ENCODE peak calls at places on chromosomes 11 and 22, in four cellular contexts. V, S, L and R are unnamed samples.

GRCh38 chr11:132639986-132640385 is 892.3 kb downstream of the OPCML start:
- DNase-seq in L (no peak), S (no peak), V (no peak), R (no peak)

GRCh38 chr22:50314455-50315288 is 7.2 kb upstream of the PLXNB2 start:
- DNase-seq in S (no peak), V (no peak), L (no peak), R (no peak)

GRCh38 chr11:15473954-15474837 is 359.5 kb downstream of the INSC start:
- DNase-seq in L (no peak), V (no peak), S (no peak), R (no peak)

GRCh38 chr11:125649465-125650166 is 24.7 kb downstream of the CHEK1 start:
- DNase-seq in V (no peak), L (no peak), S (no peak), R (no peak)

GRCh38 chr11:2699531-2700414 is at the start of gene KCNQ1OT1:
- DNase-seq in V (peak; percentile 94), L (peak; percentile 92), S (peak; percentile 88), R (peak; percentile 78)

GRCh38 chr11:68002943-68003845 is 703 bp downstream of the UNC93B1 start:
- DNase-seq in V (peak; percentile 61), S (no peak), L (peak; percentile 72), R (no peak)

GRCh38 chr11:131109256-131109655 is 193.0 kb upstream of the SNX19 start:
- DNase-seq in S (peak; percentile 25), V (no peak), L (no peak), R (no peak)

GRCh38 chr11:112172362-112172994 is 2.8 kb upstream of the BCO2 start:
- DNase-seq in S (no peak), V (no peak), L (no peak), R (peak; percentile 31)

GRCh38 chr11:123507043-123507442 is 77.0 kb downstream of the GRAMD1B start:
- DNase-seq in L (no peak), V (no peak), S (no peak), R (peak; percentile 60)

GRCh38 chr11:78975081-78975480 is 400.4 kb upstream of the NARS2 start:
- DNase-seq in V (no peak), S (no peak), L (no peak), R (no peak)

GRCh38 chr11:36777302-36777701 is 179.3 kb upstream of the RAG2 start:
- DNase-seq in L (no peak), V (no peak), S (no peak), R (no peak)

GRCh38 chr22:33270596-33270995 is 212.4 kb upstream of the SYN3 start:
- DNase-seq in V (no peak), S (no peak), L (no peak), R (no peak)

GRCh38 chr11:69286358-69287327 is 7.3 kb upstream of the MYEOV start:
- DNase-seq in L (peak; percentile 34), S (no peak), V (no peak), R (no peak)

GRCh38 chr11:32343325-32344008 is 91.9 kb downstream of the WT1 start:
- DNase-seq in V (no peak), S (no peak), L (no peak), R (no peak)

GRCh38 chr11:70671611-70672010 is 273.3 kb downstream of the CTTN start:
- DNase-seq in V (no peak), S (no peak), L (no peak), R (no peak)

GRCh38 chr11:61294717-61295595 is at the start of gene VWCE:
- DNase-seq in L (peak; percentile 67), V (peak; percentile 69), S (peak; percentile 15), R (no peak)

GRCh38 chr22:29994027-29994715 is 86.1 kb upstream of the HORMAD2 start:
- DNase-seq in V (no peak), S (peak; percentile 79), L (no peak), R (peak; percentile 22)

GRCh38 chr22:24021304-24021703 is 10.2 kb downstream of the CABIN1 start:
- DNase-seq in L (no peak), V (no peak), S (no peak), R (no peak)

GRCh38 chr11:64148200-64148916 is 17.6 kb downstream of the MACROD1 start:
- DNase-seq in S (peak; percentile 66), L (peak; percentile 84), V (peak; percentile 87), R (peak; percentile 35)
- H3K4me3 ChIP-seq in S (no peak overlapping the region), L (no peak overlapping the region), V (peak overlapping the region; percentile 30), R (peak overlapping the region; percentile 7)

DNA sequence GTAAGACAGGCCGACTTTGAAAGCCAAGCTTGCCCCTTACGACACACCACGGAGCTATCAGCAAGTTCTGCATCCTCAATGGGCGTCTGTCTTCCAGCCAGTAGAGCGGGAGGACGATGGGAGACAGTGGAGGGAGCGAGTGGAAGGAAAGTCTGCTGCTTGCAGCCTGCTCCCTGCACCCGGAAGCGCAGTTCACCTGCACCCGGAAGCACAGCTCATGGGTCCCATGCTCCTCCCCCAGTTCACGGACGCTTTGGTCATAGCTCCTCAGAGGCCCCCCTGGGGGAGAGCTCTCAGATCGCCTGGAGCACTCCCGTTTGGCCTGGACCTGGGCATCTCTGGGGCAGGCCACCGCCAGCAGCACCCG is 51.3 kb downstream of the FBLN1 start:
- DNase-seq in S (no peak), L (peak; percentile 27), V (peak; percentile 51), R (no peak)
- TF ChIP-seq CTCF in S (no peak), L (no peak), V (peak; percentile 10), R (no peak)

GRCh38 chr22:21666786-21667185 is 974 bp downstream of the PPIL2 start:
- DNase-seq in S (no peak), V (no peak), L (no peak), R (no peak)
- H3K4me3 ChIP-seq in S (peak overlapping the region; percentile 96), V (peak overlapping the region; percentile 83), L (peak overlapping the region; percentile 40), R (peak overlapping the region; percentile 96)

DNA sequence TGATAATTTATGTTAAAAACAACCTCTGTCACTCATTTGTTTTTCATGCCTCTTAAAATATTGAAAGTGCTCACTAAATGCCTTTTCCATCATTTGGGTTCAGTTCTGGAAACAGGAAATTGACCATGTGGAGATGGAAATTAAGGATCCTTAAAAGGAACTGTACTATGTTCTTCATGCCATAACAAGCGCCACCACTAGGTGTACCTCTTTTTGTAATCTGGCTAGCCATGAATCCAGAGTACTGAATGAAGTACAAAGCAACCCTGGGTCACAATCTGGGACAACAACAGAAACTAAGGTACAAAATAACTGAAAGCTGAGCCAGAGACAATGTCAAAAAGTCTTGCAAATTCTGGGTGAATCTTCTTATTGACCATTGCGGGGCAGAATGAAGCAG is 559.1 kb downstream of the FAM181B start:
- DNase-seq in V (no peak), S (peak; percentile 0), L (no peak), R (no peak)
- TF ChIP-seq CTCF in V (no peak), S (peak; percentile 34), L (no peak), R (peak; percentile 38)

GRCh38 chr22:39017596-39018365 is 3.1 kb upstream of the APOBEC3D start:
- DNase-seq in L (no peak), V (no peak), S (no peak), R (no peak)
- H3K4me3 ChIP-seq in L (no peak overlapping the region), V (no peak overlapping the region), S (no peak overlapping the region), R (no peak overlapping the region)